ENCODE peak calls at places on chromosomes 13 and 19, in four cellular contexts. C is T47D, Z is fibroblast of the aortic adventitia, D is cortex of kidney. E is an unnamed sample.

GRCh38 chr19:18674616-18675015 is 8.9 kb upstream of the CRTC1 start:
- DNase-seq in Z (no peak), C (no peak), D (no peak), E (no peak)

GRCh38 chr19:35130761-35131720 is 3.8 kb downstream of the LGI4 start:
- DNase-seq in C (no peak), Z (no peak), D (no peak), E (no peak)

GRCh38 chr13:102466836-102467235 is 65.0 kb upstream of the FGF14 start:
- DNase-seq in C (no peak), Z (no peak), D (no peak), E (no peak)

GRCh38 chr19:33301900-33302174 is 497 bp downstream of the CEBPA start:
- DNase-seq in D (no peak), C (no peak), Z (no peak), E (no peak)

GRCh38 chr19:39172700-39173501 is 23.9 kb upstream of the NCCRP1 start:
- DNase-seq in D (no peak), Z (no peak), C (no peak), E (no peak)

GRCh38 chr19:14496029-14496848 is at the start of gene GIPC1:
- DNase-seq in C (peak), D (peak), Z (peak), E (peak)

GRCh38 chr13:96817336-96817941 is 176.8 kb downstream of the OXGR1 start:
- DNase-seq in C (peak), Z (peak), D (no peak), E (no peak)

GRCh38 chr19:57192064-57192395 is 730 bp downstream of the ZNF264 start:
- DNase-seq in Z (peak), C (no peak), D (no peak), E (no peak)

GRCh38 chr19:56137405-56137804 is 3.7 kb upstream of the ZNF444 start:
- DNase-seq in D (no peak), Z (no peak), C (peak), E (no peak)

GRCh38 chr13:95128045-95128643 is 173.1 kb downstream of the ABCC4 start:
- DNase-seq in D (no peak), C (peak), Z (peak), E (no peak)

GRCh38 chr19:56119585-56119978 is 1.5 kb downstream of the ZNF787 start:
- DNase-seq in C (no peak), D (no peak), Z (peak), E (no peak)

GRCh38 chr13:24083722-24084421 is 76.6 kb upstream of the SPATA13 start:
- DNase-seq in C (no peak), Z (no peak), D (no peak), E (no peak)

GRCh38 chr19:43667524-43668405 is 2.2 kb downstream of the PLAUR start:
- DNase-seq in Z (no peak), D (no peak), C (no peak), E (no peak)

GRCh38 chr13:49308977-49309408 is 61.3 kb downstream of the CDADC1 start:
- DNase-seq in C (no peak), Z (peak), D (no peak), E (no peak)

E was measured in foreskin melanocyte.